ENCODE peak calls at places on chromosomes 7 and 10, in six cellular contexts. V is fibroblast of lung, P is ACHN, M is GM20000, B is astrocyte of the spinal cord, W is nephron progenitor cell. Z is an unnamed sample.

GRCh38 chr10:76190871-76191270 is 759.4 kb downstream of the LRMDA start:
- DNase-seq in V (peak), P (no peak), M (no peak), B (no peak), W (no peak), Z (no peak)

GRCh38 chr7:18305866-18306265 is 189.7 kb upstream of the HDAC9 start:
- DNase-seq in V (peak), P (no peak), M (no peak), B (peak), W (no peak), Z (no peak)

GRCh38 chr10:132450466-132450824 is 53.4 kb downstream of the PWWP2B start:
- DNase-seq in V (no peak), P (no peak), M (no peak), B (no peak), W (peak), Z (no peak)

GRCh38 chr7:139043823-139044812 is 8.3 kb upstream of the ZC3HAV1L start:
- DNase-seq in V (no peak), P (no peak), M (no peak), B (no peak), W (no peak), Z (no peak)

GRCh38 chr7:125057974-125058373 is 128.3 kb upstream of the POT1 start:
- DNase-seq in V (no peak), P (no peak), M (no peak), B (no peak), W (no peak), Z (no peak)

GRCh38 chr10:70816220-70816894 is 609 bp downstream of the SGPL1 start:
- DNase-seq in V (peak), P (peak), M (peak), B (peak), W (peak), Z (peak)

GRCh38 chr7:33745934-33746333 is 159.4 kb upstream of the BMPER start:
- DNase-seq in V (peak), P (no peak), M (no peak), B (no peak), W (no peak), Z (no peak)

GRCh38 chr7:12572941-12573340 is 2.4 kb downstream of the SCIN start:
- DNase-seq in V (no peak), P (peak), M (no peak), B (no peak), W (no peak), Z (no peak)

GRCh38 chr10:77873558-77874380 is 52.8 kb downstream of the DLG5 start:
- DNase-seq in V (peak), P (peak), M (peak), B (peak), W (no peak), Z (peak)

GRCh38 chr10:11612004-11613001 is 853 bp upstream of the USP6NL start:
- DNase-seq in V (no peak), P (no peak), M (peak), B (no peak), W (no peak), Z (peak)

GRCh38 chr7:107501593-107501992 is 31.7 kb downstream of the GPR22 start:
- DNase-seq in V (peak), P (peak), M (peak), B (peak), W (no peak), Z (peak)

GRCh38 chr7:144027070-144027469 is 21.7 kb upstream of the OR2A5 start:
- DNase-seq in V (peak), P (peak), M (no peak), B (peak), W (no peak), Z (peak)

GRCh38 chr7:2012981-2013380 is 219.8 kb downstream of the MAD1L1 start:
- DNase-seq in V (peak), P (no peak), M (no peak), B (peak), W (no peak), Z (peak)

GRCh38 chr7:92246363-92247101 is 758 bp downstream of the ANKIB1 start:
- DNase-seq in V (peak), P (peak), M (peak), B (peak), W (peak), Z (peak)

GRCh38 chr7:47888371-47889265 is 59.6 kb downstream of the PKD1L1 start:
- DNase-seq in V (no peak), P (no peak), M (no peak), B (no peak), W (no peak), Z (no peak)

GRCh38 chr7:134290286-134290685 is 26.4 kb downstream of the SLC35B4 start:
- DNase-seq in V (peak), P (no peak), M (no peak), B (peak), W (no peak), Z (peak)

GRCh38 chr7:42575161-42575560 is 336.7 kb downstream of the C7orf25 start:
- DNase-seq in V (no peak), P (no peak), M (no peak), B (no peak), W (no peak), Z (no peak)

GRCh38 chr7:264541-265191 is 25.3 kb upstream of the FOXL3 start:
- DNase-seq in V (no peak), P (no peak), M (no peak), B (no peak), W (no peak), Z (no peak)

GRCh38 chr10:77236700-77237099 is 400.9 kb downstream of the KCNMA1 start:
- DNase-seq in V (peak), P (peak), M (no peak), B (peak), W (no peak), Z (peak)

GRCh38 chr10:71228875-71229720 is 16.7 kb downstream of the UNC5B start:
- DNase-seq in V (no peak), P (no peak), M (no peak), B (no peak), W (peak), Z (no peak)

GRCh38 chr7:22561895-22562593 is 62.1 kb upstream of the STEAP1B start:
- DNase-seq in V (peak), P (peak), M (peak), B (peak), W (no peak), Z (no peak)

GRCh38 chr10:116741391-116742351 is 695 bp downstream of the HSPA12A start:
- DNase-seq in V (no peak), P (peak), M (no peak), B (no peak), W (peak), Z (no peak)

GRCh38 chr7:114468844-114469243 is 54.2 kb downstream of the FOXP2 start:
- DNase-seq in V (peak), P (no peak), M (no peak), B (no peak), W (no peak), Z (no peak)

GRCh38 chr10:116801658-116802057 is 47.6 kb upstream of the ENO4 start:
- DNase-seq in V (no peak), P (no peak), M (no peak), B (no peak), W (no peak), Z (no peak)

GRCh38 chr7:4715385-4715770 is 33.3 kb downstream of the FOXK1 start:
- DNase-seq in V (peak), P (no peak), M (no peak), B (peak), W (no peak), Z (peak)

GRCh38 chr7:82428186-82428961 is 15.2 kb downstream of the CACNA2D1 start:
- DNase-seq in V (peak), P (no peak), M (no peak), B (peak), W (no peak), Z (peak)

GRCh38 chr10:60042262-60042661 is 135.9 kb upstream of the CCDC6 start:
- DNase-seq in V (no peak), P (no peak), M (no peak), B (no peak), W (no peak), Z (no peak)